ENCODE peak calls at places on chromosomes 12 and 14, in ten cellular contexts. I is foreskin fibroblast; A is neuronal stem cell; Q is H7; H is fibroblast of mammary gland; W is transverse colon; E is BJ; O is body of pancreas; S is A549; J is CD8-positive, alpha-beta memory T cell. N is an unnamed sample.
A peak's percentile ranks its signal among the peaks of the same experiment; 100 is the strongest.

GRCh38 chr14:89845346-89845745 is 109.2 kb downstream of the EFCAB11 start:
- DNase-seq in H (peak; percentile 56), Q (no peak), O (no peak), A (no peak), W (no peak), I (peak; percentile 69), J (no peak), S (peak; percentile 78), E (peak; percentile 47), N (no peak)

GRCh38 chr14:102262894-102263462 is 42.0 kb downstream of the MOK start:
- DNase-seq in O (no peak), A (peak; percentile 35), S (peak; percentile 54), E (no peak), J (no peak), I (no peak), Q (peak; percentile 71), H (peak; percentile 55), W (no peak), N (no peak)

GRCh38 chr14:78848234-78848820 is 678.2 kb downstream of the NRXN3 start:
- DNase-seq in W (peak; percentile 15), E (no peak), H (peak; percentile 30), A (peak; percentile 58), Q (peak; percentile 5), O (peak; percentile 21), J (no peak), S (peak; percentile 54), I (peak; percentile 2), N (no peak)

GRCh38 chr14:89336338-89336737 is 80.7 kb downstream of the FOXN3 start:
- DNase-seq in H (no peak), J (no peak), O (no peak), S (peak; percentile 44), A (no peak), W (no peak), I (no peak), Q (no peak), E (no peak), N (no peak)

GRCh38 chr14:20791199-20791996 is 10.3 kb downstream of the RNASE6 start:
- DNase-seq in E (no peak), J (no peak), H (no peak), O (no peak), S (no peak), Q (no peak), W (no peak), I (no peak), A (no peak), N (no peak)

GRCh38 chr12:4962539-4963486 is 53.1 kb downstream of the KCNA1 start:
- DNase-seq in A (no peak), E (no peak), H (peak; percentile 1), W (no peak), S (no peak), Q (no peak), O (no peak), J (no peak), I (no peak), N (no peak)

GRCh38 chr14:32711103-32711680 is 227.5 kb upstream of the NPAS3 start:
- DNase-seq in E (no peak), A (peak; percentile 39), Q (peak; percentile 25), W (no peak), J (no peak), S (peak; percentile 32), O (peak; percentile 23), I (peak; percentile 28), H (peak; percentile 61), N (no peak)

GRCh38 chr12:103626498-103626897 is 39.4 kb downstream of the STAB2 start:
- DNase-seq in A (peak; percentile 8), E (no peak), H (peak; percentile 44), I (peak; percentile 28), S (peak; percentile 88), J (no peak), O (peak; percentile 57), W (peak; percentile 59), Q (peak; percentile 17), N (peak; percentile 67)

GRCh38 chr12:128794661-128795529 is 28.9 kb downstream of the SLC15A4 start:
- DNase-seq in H (no peak), A (no peak), I (no peak), J (peak; percentile 71), Q (no peak), O (no peak), S (no peak), W (no peak), E (no peak), N (no peak)

GRCh38 chr12:104454997-104455396 is 1.8 kb upstream of the CHST11 start:
- DNase-seq in H (peak; percentile 89), Q (no peak), O (no peak), S (peak; percentile 63), E (no peak), J (no peak), W (no peak), I (peak; percentile 69), A (no peak), N (no peak)

GRCh38 chr12:45988259-45988658 is 2.1 kb downstream of the SCAF11 start:
- DNase-seq in Q (no peak), I (peak; percentile 40), W (no peak), H (peak; percentile 89), A (no peak), J (no peak), O (no peak), S (no peak), E (no peak), N (no peak)
- H3K4me3 ChIP-seq in Q (no peak overlapping the region), I (peak overlapping the region; percentile 86), W (no peak overlapping the region), H (peak overlapping the region; percentile 88), A (peak overlapping the region; percentile 80), J (no peak overlapping the region), O (no peak overlapping the region), S (peak overlapping the region; percentile 69), E (peak overlapping the region; percentile 69), N (no peak overlapping the region)

DNA sequence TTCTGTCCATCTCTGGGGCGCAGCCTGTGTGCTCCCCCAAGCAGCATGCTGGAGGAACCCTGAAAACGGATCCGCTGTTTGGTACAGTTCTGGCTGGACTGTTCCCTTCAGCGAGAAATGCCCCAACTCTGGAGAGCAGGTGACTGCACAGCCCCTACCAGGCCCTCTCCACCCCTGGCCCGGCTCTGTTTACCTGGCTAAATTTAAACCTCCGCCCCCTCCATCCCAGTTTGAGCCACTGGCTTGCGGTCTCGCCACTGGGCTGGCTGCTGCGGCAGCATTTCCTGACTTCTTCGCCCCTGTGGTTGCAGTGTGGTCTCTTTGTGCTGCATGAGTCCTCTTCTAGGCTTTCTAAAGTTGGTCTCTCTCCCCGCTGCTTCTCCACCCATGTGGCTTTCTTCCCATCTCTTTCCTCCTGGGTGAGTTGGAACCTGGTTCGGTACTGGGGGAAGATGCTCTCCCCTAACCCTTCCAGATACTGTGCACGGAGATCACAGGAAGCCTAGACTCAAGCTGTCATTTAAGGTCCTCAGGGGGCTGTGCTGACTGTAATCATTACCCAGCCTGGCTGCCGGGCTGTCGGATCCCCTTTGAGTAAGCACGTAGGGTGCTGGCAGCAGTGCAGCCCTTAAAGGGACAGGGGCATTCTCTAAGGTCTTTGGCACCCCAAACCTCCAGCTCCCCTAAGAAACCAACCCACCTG is 60.6 kb downstream of the FBXL14 start:
- DNase-seq in S (no peak), O (no peak), W (peak; percentile 47), E (no peak), J (peak; percentile 38), A (no peak), I (no peak), Q (no peak), H (peak; percentile 44), N (no peak)
- H3K4me3 ChIP-seq in S (no peak overlapping the region), O (no peak overlapping the region), W (no peak overlapping the region), E (no peak overlapping the region), J (peak overlapping the region; percentile 53), A (no peak overlapping the region), I (peak overlapping the region; percentile 39), Q (no peak overlapping the region), H (peak overlapping the region; percentile 79), N (no peak overlapping the region)

DNA sequence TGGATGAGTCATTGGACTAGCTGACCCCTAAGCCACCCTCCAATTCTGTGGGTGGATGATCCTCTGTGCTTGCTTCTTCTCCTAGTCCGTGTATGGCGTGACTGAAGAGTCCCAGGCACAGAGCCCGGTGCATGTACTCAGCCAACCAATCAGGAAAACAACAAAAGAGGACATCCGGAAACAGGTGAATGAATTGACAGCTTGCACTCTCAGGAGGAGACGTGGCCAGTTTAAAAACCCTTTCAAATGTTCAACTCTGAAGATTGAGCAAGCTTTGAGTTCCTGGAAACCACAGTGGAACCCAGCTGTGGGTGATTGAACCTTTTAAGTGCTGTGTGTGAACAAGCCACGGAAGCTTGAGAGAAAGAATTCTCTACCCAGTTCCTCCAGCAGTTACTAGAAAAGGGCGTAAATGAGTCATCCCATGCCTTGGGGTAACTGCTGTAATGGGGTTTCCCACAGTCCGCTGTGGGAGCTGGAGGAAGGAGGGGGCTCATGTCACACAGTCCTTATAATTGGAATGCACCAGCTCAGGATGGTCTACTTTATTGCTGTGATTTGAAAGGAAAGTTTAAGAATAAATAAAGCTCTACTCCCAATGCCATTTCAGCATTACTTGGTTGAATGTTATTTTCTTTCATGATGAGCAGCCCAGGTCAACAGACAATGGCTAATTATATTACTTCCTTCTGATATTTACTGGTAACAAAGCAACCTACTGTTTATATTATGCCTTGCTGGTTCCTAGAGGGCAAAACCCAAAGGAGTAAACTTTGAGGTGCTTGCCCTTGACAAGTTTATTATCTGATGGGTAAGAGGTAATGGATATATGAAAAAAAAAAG is 417.0 kb downstream of the DPF3 start:
- DNase-seq in J (peak; percentile 46), I (peak; percentile 64), W (peak; percentile 32), S (peak; percentile 1), E (peak; percentile 66), Q (no peak), H (peak; percentile 49), A (no peak), O (no peak), N (no peak)
- H3K4me3 ChIP-seq in J (peak overlapping the region; percentile 18), I (no peak overlapping the region), W (no peak overlapping the region), S (no peak overlapping the region), E (no peak overlapping the region), Q (no peak overlapping the region), H (no peak overlapping the region), A (no peak overlapping the region), O (no peak overlapping the region), N (no peak overlapping the region)

GRCh38 chr12:19409376-19409775 is 29.9 kb upstream of the AEBP2 start:
- DNase-seq in I (no peak), W (no peak), S (no peak), E (no peak), H (no peak), A (no peak), Q (no peak), O (no peak), J (no peak), N (no peak)
- H3K4me3 ChIP-seq in I (no peak overlapping the region), W (no peak overlapping the region), S (no peak overlapping the region), E (no peak overlapping the region), H (no peak overlapping the region), A (no peak overlapping the region), Q (no peak overlapping the region), O (no peak overlapping the region), J (no peak overlapping the region), N (no peak overlapping the region)

N was measured in ascending aorta.